ENCODE peak calls at places on chromosomes 6 and 20, in eight cellular contexts. C is suprapubic skin, U is H1, W is tibial nerve, Z is heart left ventricle, F is A549, M is ovary, Q is GM12878. V is an unnamed sample.
A peak's percentile ranks its signal among the peaks of the same experiment; 100 is the strongest.

GRCh38 chr6:158242071-158242606 is 70.1 kb upstream of the TULP4 start:
- DNase-seq in C (no peak), U (no peak), W (no peak), Z (no peak), F (no peak), M (no peak), Q (no peak), V (no peak)

GRCh38 chr6:30857537-30857936 is 26.8 kb upstream of the DDR1 start:
- DNase-seq in C (no peak), U (no peak), W (no peak), Z (no peak), F (no peak), M (no peak), Q (peak; percentile 51), V (no peak)

GRCh38 chr6:57262491-57262890 is 40.4 kb upstream of the RAB23 start:
- DNase-seq in C (peak; percentile 85), U (no peak), W (peak; percentile 64), Z (no peak), F (no peak), M (peak; percentile 48), Q (no peak), V (peak; percentile 88)

GRCh38 chr20:35600176-35600995 is 15.2 kb upstream of the SPAG4 start:
- DNase-seq in C (no peak), U (peak; percentile 78), W (no peak), Z (no peak), F (no peak), M (no peak), Q (no peak), V (no peak)

GRCh38 chr6:159233365-159234101 is 64.3 kb downstream of the FNDC1 start:
- DNase-seq in C (no peak), U (peak; percentile 78), W (no peak), Z (no peak), F (no peak), M (no peak), Q (no peak), V (no peak)

GRCh38 chr6:42978487-42978792 is 541 bp downstream of the PEX6 start:
- DNase-seq in C (no peak), U (peak; percentile 71), W (no peak), Z (peak; percentile 70), F (peak; percentile 33), M (peak; percentile 56), Q (no peak), V (peak; percentile 45)

GRCh38 chr6:137637161-137637560 is 143.0 kb upstream of the OLIG3 start:
- DNase-seq in C (no peak), U (no peak), W (no peak), Z (no peak), F (no peak), M (no peak), Q (no peak), V (peak; percentile 21)

GRCh38 chr6:144809120-144809519 is 524.0 kb downstream of the UTRN start:
- DNase-seq in C (no peak), U (no peak), W (no peak), Z (no peak), F (no peak), M (no peak), Q (no peak), V (no peak)

GRCh38 chr6:111423055-111423633 is 59.9 kb downstream of the REV3L start:
- DNase-seq in C (no peak), U (no peak), W (no peak), Z (no peak), F (no peak), M (no peak), Q (no peak), V (no peak)

GRCh38 chr20:64183313-64183712 is 19.1 kb downstream of the MYT1 start:
- DNase-seq in C (no peak), U (no peak), W (no peak), Z (no peak), F (no peak), M (no peak), Q (no peak), V (no peak)

GRCh38 chr6:90227165-90227564 is 69.5 kb downstream of the BACH2 start:
- DNase-seq in C (no peak), U (no peak), W (peak; percentile 27), Z (no peak), F (no peak), M (no peak), Q (no peak), V (no peak)

GRCh38 chr6:5763871-5764270 is 242.9 kb downstream of the NRN1 start:
- DNase-seq in C (no peak), U (no peak), W (no peak), Z (no peak), F (no peak), M (no peak), Q (peak; percentile 5), V (no peak)

GRCh38 chr6:68740828-68741500 is 105.9 kb downstream of the ADGRB3 start:
- DNase-seq in C (no peak), U (no peak), W (no peak), Z (no peak), F (no peak), M (no peak), Q (no peak), V (no peak)

GRCh38 chr20:16666272-16666671 is 63.6 kb upstream of the SNRPB2 start:
- DNase-seq in C (no peak), U (no peak), W (no peak), Z (no peak), F (no peak), M (no peak), Q (no peak), V (no peak)

GRCh38 chr6:24940311-24940917 is 4.7 kb upstream of the RIPOR2 start:
- DNase-seq in C (no peak), U (no peak), W (no peak), Z (no peak), F (no peak), M (no peak), Q (no peak), V (no peak)

GRCh38 chr6:12265795-12266194 is 24.4 kb upstream of the EDN1 start:
- DNase-seq in C (no peak), U (no peak), W (no peak), Z (no peak), F (no peak), M (no peak), Q (no peak), V (no peak)

GRCh38 chr6:126175251-126175650 is 164.7 kb upstream of the CENPW start:
- DNase-seq in C (no peak), U (no peak), W (no peak), Z (no peak), F (no peak), M (no peak), Q (no peak), V (no peak)

GRCh38 chr6:109082178-109082577 is 12.5 kb downstream of the SESN1 start:
- DNase-seq in C (no peak), U (no peak), W (no peak), Z (no peak), F (no peak), M (no peak), Q (no peak), V (no peak)

GRCh38 chr6:109076421-109076820 is 18.2 kb downstream of the SESN1 start:
- DNase-seq in C (no peak), U (no peak), W (no peak), Z (no peak), F (no peak), M (no peak), Q (no peak), V (no peak)

GRCh38 chr6:109081026-109081425 is 13.6 kb downstream of the SESN1 start:
- DNase-seq in C (no peak), U (no peak), W (no peak), Z (no peak), F (no peak), M (peak; percentile 50), Q (no peak), V (no peak)

GRCh38 chr6:109081516-109081915 is 13.1 kb downstream of the SESN1 start:
- DNase-seq in C (no peak), U (no peak), W (no peak), Z (no peak), F (no peak), M (no peak), Q (no peak), V (no peak)

GRCh38 chr6:109079981-109080380 is 14.7 kb downstream of the SESN1 start:
- DNase-seq in C (no peak), U (no peak), W (no peak), Z (no peak), F (no peak), M (peak; percentile 51), Q (no peak), V (peak; percentile 57)
- H3K4me1 ChIP-seq in C (peaks cover 11% of the 10 kb centered on the region), U (no peaks in the 10 kb centered on the region), W (peaks cover 7% of the 10 kb centered on the region), Z (peaks cover 16% of the 10 kb centered on the region), F (no peaks in the 10 kb centered on the region), M (peaks cover 4% of the 10 kb centered on the region), Q (no peaks in the 10 kb centered on the region), V (peaks cover 23% of the 10 kb centered on the region)

GRCh38 chr20:22795897-22796296 is 211.5 kb upstream of the FOXA2 start:
- DNase-seq in C (peak; percentile 81), U (no peak), W (peak; percentile 33), Z (no peak), F (peak; percentile 79), M (peak; percentile 66), Q (no peak), V (peak; percentile 77)
- TF ChIP-seq POLR2A in C (no peak), U (no peak), W (no peak), Z (no peak), F (no peak), M (no peak), Q (no peak), V (no peak)

GRCh38 chr6:10410214-10410873 is 4.5 kb downstream of the TFAP2A start:
- DNase-seq in C (no peak), U (no peak), W (no peak), Z (no peak), F (no peak), M (no peak), Q (no peak), V (no peak)
- H3K4me1 ChIP-seq in C (peaks cover 54% of the 10 kb centered on the region), U (peaks cover 28% of the 10 kb centered on the region), W (peaks cover 35% of the 10 kb centered on the region), Z (peaks cover 29% of the 10 kb centered on the region), F (peaks cover 22% of the 10 kb centered on the region), M (peaks cover 18% of the 10 kb centered on the region), Q (peaks cover 15% of the 10 kb centered on the region), V (peaks cover 16% of the 10 kb centered on the region)

GRCh38 chr20:50141811-50142561 is 11.5 kb downstream of the PEDS1 start:
- DNase-seq in C (no peak), U (no peak), W (no peak), Z (no peak), F (no peak), M (no peak), Q (no peak), V (no peak)

GRCh38 chr20:50144362-50144761 is 9.2 kb downstream of the PEDS1 start:
- DNase-seq in C (peak; percentile 86), U (no peak), W (peak; percentile 31), Z (no peak), F (peak; percentile 49), M (no peak), Q (no peak), V (no peak)

GRCh38 chr20:50141018-50141675 is 12.4 kb downstream of the PEDS1 start:
- DNase-seq in C (no peak), U (no peak), W (no peak), Z (no peak), F (no peak), M (no peak), Q (no peak), V (no peak)

GRCh38 chr20:50140339-50140859 is 13.1 kb downstream of the PEDS1 start:
- DNase-seq in C (no peak), U (no peak), W (no peak), Z (no peak), F (no peak), M (no peak), Q (no peak), V (no peak)

DNA sequence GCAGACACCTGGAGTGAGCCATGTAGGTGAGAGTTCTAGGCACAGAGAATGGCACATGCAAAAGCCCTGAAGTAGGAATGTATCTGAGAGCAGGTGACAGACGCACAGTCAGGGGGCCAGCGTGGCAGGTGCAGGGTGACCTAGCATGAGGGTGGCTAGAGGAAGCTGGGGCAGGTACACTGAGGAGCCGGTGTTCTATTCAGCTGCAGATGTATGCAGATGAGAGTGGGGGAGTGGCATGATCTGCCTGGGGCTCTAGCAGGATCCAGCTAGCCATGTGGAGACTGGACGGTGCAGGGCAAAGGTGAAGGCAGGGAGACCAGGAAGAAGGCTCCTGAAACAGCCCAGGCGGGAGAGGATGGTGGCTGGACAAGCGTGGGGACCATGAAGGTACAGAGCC is 10.7 kb downstream of the PEDS1 start:
- DNase-seq in C (no peak), U (no peak), W (no peak), Z (no peak), F (no peak), M (no peak), Q (no peak), V (no peak)
- TF ChIP-seq POLR2A in C (no peak), U (no peak), W (no peak), Z (no peak), F (no peak), M (no peak), Q (no peak), V (no peak)

V was measured in testis.